ENCODE peak calls at places on chromosomes 1 and 21, in seven cellular contexts. R, D, E, J, C, F and U are unnamed samples.

GRCh38 chr1:100455478-100456072 is 82.4 kb upstream of the GPR88 start:
- DNase-seq in R (no peak), D (peak), E (no peak), J (peak), C (peak), F (no peak), U (no peak)

GRCh38 chr21:42439284-42440186 is 35.8 kb downstream of the UBASH3A start:
- DNase-seq in R (no peak), D (no peak), E (no peak), J (no peak), C (peak), F (no peak), U (no peak)

GRCh38 chr1:18967066-18967690 is 10.7 kb upstream of the IFFO2 start:
- DNase-seq in R (no peak), D (no peak), E (no peak), J (no peak), C (no peak), F (no peak), U (no peak)

GRCh38 chr1:115828101-115829022 is 12.6 kb downstream of the NHLH2 start:
- DNase-seq in R (no peak), D (peak), E (no peak), J (peak), C (peak), F (peak), U (peak)

GRCh38 chr1:41532206-41532975 is 47.9 kb upstream of the EDN2 start:
- DNase-seq in R (no peak), D (no peak), E (peak), J (no peak), C (no peak), F (no peak), U (no peak)

GRCh38 chr1:159978107-159978398 is 24.0 kb upstream of the SLAMF9 start:
- DNase-seq in R (no peak), D (no peak), E (no peak), J (no peak), C (no peak), F (no peak), U (no peak)

GRCh38 chr1:215766521-215766920 is 199.4 kb downstream of the KCTD3 start:
- DNase-seq in R (no peak), D (no peak), E (no peak), J (no peak), C (no peak), F (no peak), U (no peak)

GRCh38 chr1:157119008-157119407 is 19.2 kb downstream of the ETV3 start:
- DNase-seq in R (no peak), D (no peak), E (no peak), J (no peak), C (no peak), F (no peak), U (no peak)

GRCh38 chr21:29265690-29266479 is 32.8 kb upstream of the BACH1 start:
- DNase-seq in R (no peak), D (no peak), E (no peak), J (no peak), C (peak), F (no peak), U (no peak)

GRCh38 chr21:32252136-32252535 is 26.7 kb downstream of the MIS18A start:
- DNase-seq in R (no peak), D (no peak), E (no peak), J (no peak), C (no peak), F (no peak), U (no peak)

GRCh38 chr1:108561731-108562326 is 1.9 kb downstream of the EEIG2 start:
- DNase-seq in R (peak), D (no peak), E (peak), J (peak), C (no peak), F (peak), U (peak)

GRCh38 chr1:226763741-226764264 is 24.7 kb upstream of the ITPKB start:
- DNase-seq in R (no peak), D (peak), E (no peak), J (peak), C (peak), F (no peak), U (no peak)

GRCh38 chr1:234863596-234863995 is 253.6 kb upstream of the IRF2BP2 start:
- DNase-seq in R (no peak), D (peak), E (no peak), J (no peak), C (peak), F (no peak), U (no peak)

GRCh38 chr1:23593556-23594148 is 34.4 kb upstream of the ID3 start:
- DNase-seq in R (no peak), D (peak), E (no peak), J (peak), C (no peak), F (no peak), U (peak)

GRCh38 chr1:182304218-182305016 is 87.2 kb downstream of the GLUL start:
- DNase-seq in R (no peak), D (no peak), E (no peak), J (no peak), C (peak), F (peak), U (no peak)

GRCh38 chr1:15245593-15246325 is 1.3 kb upstream of the FHAD1 start:
- DNase-seq in R (no peak), D (peak), E (no peak), J (peak), C (peak), F (peak), U (no peak)

GRCh38 chr1:68442822-68443556 is 6.8 kb downstream of the RPE65 start:
- DNase-seq in R (no peak), D (peak), E (peak), J (peak), C (peak), F (no peak), U (no peak)

GRCh38 chr21:43958364-43959158 is 53.5 kb upstream of the TRAPPC10 start:
- DNase-seq in R (no peak), D (no peak), E (no peak), J (no peak), C (no peak), F (no peak), U (no peak)

GRCh38 chr1:172826096-172826741 is 167.3 kb downstream of the FASLG start:
- DNase-seq in R (no peak), D (peak), E (peak), J (peak), C (peak), F (no peak), U (no peak)

GRCh38 chr1:197865809-197866208 is 36.6 kb upstream of the C1orf53 start:
- DNase-seq in R (no peak), D (no peak), E (no peak), J (no peak), C (no peak), F (no peak), U (no peak)

GRCh38 chr1:241074507-241074906 is 282.5 kb downstream of the RGS7 start:
- DNase-seq in R (no peak), D (no peak), E (no peak), J (no peak), C (peak), F (no peak), U (no peak)

GRCh38 chr1:25355841-25356395 is 17.8 kb downstream of the TMEM50A start:
- DNase-seq in R (no peak), D (no peak), E (no peak), J (no peak), C (no peak), F (no peak), U (no peak)

GRCh38 chr1:212671342-212672031 is 28.2 kb downstream of the BATF3 start:
- DNase-seq in R (no peak), D (peak), E (peak), J (peak), C (peak), F (no peak), U (peak)

GRCh38 chr21:26801524-26801923 is 43.7 kb downstream of the ADAMTS1 start:
- DNase-seq in R (no peak), D (peak), E (no peak), J (peak), C (peak), F (no peak), U (no peak)

GRCh38 chr21:31500976-31501375 is 156.9 kb upstream of the TIAM1 start:
- DNase-seq in R (no peak), D (no peak), E (no peak), J (no peak), C (no peak), F (no peak), U (no peak)

GRCh38 chr1:39671433-39671792 is 494 bp downstream of the NT5C1A start:
- DNase-seq in R (no peak), D (no peak), E (peak), J (peak), C (no peak), F (peak), U (peak)

GRCh38 chr1:81556968-81557367 is 243.8 kb upstream of the ADGRL2 start:
- DNase-seq in R (no peak), D (no peak), E (no peak), J (no peak), C (no peak), F (no peak), U (no peak)

GRCh38 chr1:29969576-29969975 is 733.3 kb downstream of the PTPRU start:
- DNase-seq in R (no peak), D (no peak), E (no peak), J (no peak), C (no peak), F (no peak), U (no peak)

GRCh38 chr1:41800237-41800902 is 118.4 kb downstream of the HIVEP3 start:
- DNase-seq in R (no peak), D (no peak), E (no peak), J (no peak), C (no peak), F (no peak), U (no peak)

GRCh38 chr1:17215545-17215890 is 10.6 kb downstream of the PADI1 start:
- DNase-seq in R (no peak), D (no peak), E (no peak), J (no peak), C (no peak), F (no peak), U (no peak)

GRCh38 chr1:17216078-17216477 is 11.2 kb downstream of the PADI1 start:
- DNase-seq in R (no peak), D (no peak), E (no peak), J (no peak), C (no peak), F (no peak), U (no peak)

GRCh38 chr1:17213433-17214148 is 8.7 kb downstream of the PADI1 start:
- DNase-seq in R (no peak), D (no peak), E (no peak), J (no peak), C (no peak), F (no peak), U (no peak)

GRCh38 chr1:17212487-17213121 is 7.7 kb downstream of the PADI1 start:
- DNase-seq in R (peak), D (peak), E (no peak), J (peak), C (peak), F (peak), U (peak)

DNA sequence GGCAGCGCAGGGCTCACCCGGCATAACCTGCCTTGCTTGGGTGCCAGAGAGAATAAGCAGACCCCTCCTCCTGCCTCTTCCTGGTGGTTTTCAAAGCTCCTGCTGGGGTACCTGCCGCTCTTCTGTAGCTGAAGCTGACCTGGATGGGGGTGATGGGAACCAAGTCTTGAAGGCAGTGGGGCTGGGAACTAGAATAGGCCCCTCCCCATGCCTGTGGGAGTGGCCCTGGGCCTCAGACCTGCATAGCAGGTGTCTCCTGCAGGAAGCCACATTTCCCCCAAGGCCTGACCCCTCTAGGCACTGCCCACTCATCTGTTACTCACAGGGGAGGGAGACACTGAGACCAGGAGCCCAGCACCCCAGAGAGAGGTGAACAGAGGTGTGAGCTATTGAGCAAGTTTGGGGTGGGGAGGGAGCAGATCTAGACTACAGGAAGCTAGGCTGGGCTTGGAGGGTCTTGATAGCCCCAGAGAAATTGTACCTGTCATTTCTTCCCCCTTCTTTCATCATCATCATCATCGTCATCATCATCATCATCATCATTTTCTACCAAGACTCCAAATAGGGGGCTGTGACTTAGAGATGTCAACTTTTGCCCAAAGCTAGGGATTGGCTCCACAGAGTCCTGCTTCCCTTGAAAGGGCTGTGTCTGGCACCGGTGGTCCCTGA is 10.1 kb downstream of the PADI1 start:
- DNase-seq in R (no peak), D (no peak), E (no peak), J (no peak), C (no peak), F (no peak), U (no peak)
- H3K4me3 ChIP-seq in R (no peak), D (no peak), E (no peak), J (no peak), C (no peak), F (no peak), U (no peak)

DNA sequence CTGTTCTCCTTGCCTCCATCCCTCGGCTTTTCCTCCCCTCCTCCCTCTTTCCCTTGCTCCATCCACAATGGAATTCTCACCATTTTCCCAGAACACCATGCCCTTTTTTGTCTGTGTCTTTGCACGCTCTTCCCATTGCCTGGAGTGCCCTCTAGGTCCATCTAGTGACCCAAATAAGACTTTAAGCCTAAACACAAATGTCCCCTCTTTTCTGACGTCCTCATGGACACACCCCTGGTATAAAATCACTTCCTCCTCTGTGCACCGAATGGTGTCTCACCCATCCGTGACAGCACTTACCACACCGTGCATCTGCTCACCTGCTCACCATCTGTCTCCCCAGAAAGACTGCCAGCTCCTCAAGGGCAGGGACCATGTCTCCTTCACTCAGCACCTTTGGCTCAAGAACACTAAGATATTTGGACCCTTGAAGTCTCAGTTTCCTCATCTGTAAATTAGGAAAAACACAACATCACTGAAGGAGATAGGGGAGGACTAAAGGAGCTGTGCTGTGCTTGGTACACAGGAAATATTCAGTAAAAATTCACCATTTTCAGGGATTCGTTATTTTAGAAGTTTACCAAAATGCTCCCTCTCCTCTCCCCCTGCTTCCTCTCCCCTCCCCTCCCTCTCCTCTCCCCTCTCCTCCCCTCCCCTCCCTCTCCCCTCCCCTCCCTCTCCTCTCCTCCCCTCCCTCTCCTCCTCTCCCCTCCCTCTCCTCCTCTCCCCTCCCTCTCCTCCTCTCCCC is 23.7 kb upstream of the CPT2 start:
- DNase-seq in R (no peak), D (no peak), E (no peak), J (no peak), C (peak), F (no peak), U (no peak)
- H3K4me3 ChIP-seq in R (no peak), D (no peak), E (no peak), J (no peak), C (no peak), F (no peak), U (no peak)

DNA sequence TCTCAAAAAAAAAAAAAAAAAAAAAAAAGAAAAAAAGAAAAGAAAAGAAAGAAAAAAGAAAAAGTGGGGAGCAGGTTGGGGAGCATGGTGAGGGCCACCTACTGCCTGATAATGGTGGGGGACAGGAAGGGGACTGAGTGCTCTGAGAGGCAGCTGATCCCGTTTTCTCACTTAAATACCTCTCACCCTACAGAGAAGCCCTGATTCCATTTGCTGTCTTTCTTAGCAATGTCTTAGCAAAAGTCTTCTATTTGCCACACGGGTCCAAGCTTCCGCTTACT is 692 bp upstream of the H6PD start:
- DNase-seq in R (no peak), D (no peak), E (no peak), J (no peak), C (no peak), F (no peak), U (no peak)
- H3K4me3 ChIP-seq in R (peak), D (peak), E (peak), J (peak), C (peak), F (peak), U (peak)

GRCh38 chr1:167605576-167605975 is 24.5 kb upstream of the RCSD1 start:
- DNase-seq in R (no peak), D (no peak), E (no peak), J (no peak), C (no peak), F (no peak), U (no peak)

GRCh38 chr1:167594827-167595226 is 35.2 kb upstream of the RCSD1 start:
- DNase-seq in R (no peak), D (no peak), E (no peak), J (no peak), C (no peak), F (no peak), U (no peak)

GRCh38 chr1:167602840-167603239 is 27.2 kb upstream of the RCSD1 start:
- DNase-seq in R (no peak), D (no peak), E (no peak), J (no peak), C (no peak), F (no peak), U (no peak)

GRCh38 chr1:167601442-167602380 is 28.3 kb upstream of the RCSD1 start:
- DNase-seq in R (no peak), D (no peak), E (peak), J (no peak), C (no peak), F (no peak), U (peak)

GRCh38 chr1:167599839-167600581 is 30.0 kb upstream of the RCSD1 start:
- DNase-seq in R (no peak), D (peak), E (peak), J (peak), C (peak), F (no peak), U (peak)
- H3K4me3 ChIP-seq in R (no peak), D (no peak), E (no peak), J (no peak), C (no peak), F (no peak), U (no peak)